ENCODE peak calls at places on chromosomes 5 and 9, in eight cellular contexts. W is AG10803; Z is CD4-positive, alpha-beta T cell; F is nephron progenitor cell; E is OCI-LY7; B is activated CD8-positive, alpha-beta T cell treated with anti-CD3 and anti-CD28 coated beads for 36 hours; Y is IMR-90; O is astrocyte of the spinal cord. C is an unnamed sample.
A peak's percentile ranks its signal among the peaks of the same experiment; 100 is the strongest.

GRCh38 chr5:168433982-168434381 is 52.3 kb upstream of the RARS1 start:
- DNase-seq in Z (no peak), O (no peak), B (no peak), W (no peak), F (peak; percentile 6), Y (no peak), E (no peak), C (no peak)

GRCh38 chr5:96320797-96321196 is 112.3 kb downstream of the PCSK1 start:
- DNase-seq in W (no peak), Z (no peak), F (no peak), O (no peak), E (no peak), Y (peak; percentile 61), B (no peak), C (peak; percentile 35)

GRCh38 chr5:28344803-28345433 is 1306.5 kb upstream of the CDH9 start:
- DNase-seq in E (peak; percentile 35), Y (no peak), W (no peak), O (peak; percentile 55), B (no peak), Z (no peak), F (peak; percentile 9), C (no peak)

GRCh38 chr9:19372576-19372975 is 7.5 kb downstream of the RPS6 start:
- DNase-seq in B (no peak), W (no peak), E (no peak), O (no peak), Z (no peak), Y (no peak), F (no peak), C (no peak)

GRCh38 chr9:113602126-113603119 is 138.9 kb downstream of the RGS3 start:
- DNase-seq in E (peak; percentile 88), W (peak; percentile 80), B (peak; percentile 95), Z (no peak), Y (peak; percentile 88), O (peak; percentile 91), F (peak; percentile 56), C (peak; percentile 74)

GRCh38 chr9:78575791-78576190 is 278.9 kb downstream of the PSAT1 start:
- DNase-seq in E (no peak), Z (no peak), Y (no peak), B (no peak), W (no peak), O (no peak), F (no peak), C (no peak)

GRCh38 chr9:116278326-116278725 is 124.7 kb downstream of the PAPPA start:
- DNase-seq in W (no peak), B (no peak), E (no peak), Z (no peak), O (peak; percentile 28), F (no peak), Y (no peak), C (no peak)

GRCh38 chr9:123724211-123724831 is 205.6 kb downstream of the DENND1A start:
- DNase-seq in O (peak; percentile 50), W (peak; percentile 69), F (no peak), Z (no peak), Y (peak; percentile 57), E (no peak), B (no peak), C (peak; percentile 45)

GRCh38 chr9:135087489-135087791 is at the start of gene OLFM1:
- DNase-seq in Y (peak; percentile 46), Z (no peak), O (peak; percentile 16), B (peak; percentile 59), F (peak; percentile 87), E (no peak), W (peak; percentile 63), C (peak; percentile 24)
- TF ChIP-seq CTCF in Y (peak; percentile 60), Z (no peak), O (peak; percentile 60), B (peak; percentile 28), F (peak; percentile 60), E (no peak), W (peak; percentile 62), C (peak; percentile 71)

DNA sequence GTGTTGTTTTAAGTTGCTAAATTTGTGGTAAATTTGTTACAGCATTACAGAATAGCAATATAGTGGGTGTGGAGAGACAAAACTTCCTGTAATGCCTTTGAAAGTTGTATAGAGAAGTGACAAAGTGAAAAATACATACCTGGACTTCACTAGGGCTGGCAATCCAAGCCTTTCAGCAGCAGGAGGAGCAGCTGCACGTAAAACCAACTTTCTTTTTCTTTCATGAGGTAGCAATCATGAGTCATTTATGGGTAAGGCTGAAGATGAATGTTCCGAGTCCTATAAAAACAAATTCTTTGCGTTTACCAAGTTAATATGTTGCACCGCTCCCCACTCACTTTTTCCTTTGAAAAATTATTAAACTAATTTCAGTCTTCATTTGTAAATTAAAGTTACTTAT is 1138.2 kb downstream of the TAF11L14 start:
- DNase-seq in B (peak; percentile 15), F (no peak), O (peak; percentile 56), E (no peak), Z (no peak), W (no peak), Y (no peak), C (no peak)
- TF ChIP-seq CTCF in B (no peak), F (no peak), O (peak; percentile 67), E (peak; percentile 19), Z (no peak), W (no peak), Y (no peak), C (no peak)

GRCh38 chr5:181133610-181134231 is 2.8 kb upstream of the OR2V1 start:
- DNase-seq in B (no peak), Z (no peak), F (no peak), E (no peak), O (peak; percentile 31), W (peak; percentile 70), Y (peak; percentile 51), C (peak; percentile 84)

GRCh38 chr5:181133083-181133482 is 2.1 kb upstream of the OR2V1 start:
- DNase-seq in B (no peak), E (no peak), W (no peak), F (no peak), Z (no peak), Y (no peak), O (no peak), C (no peak)

GRCh38 chr5:181129601-181130000 is 1.4 kb downstream of the OR2V1 start:
- DNase-seq in Y (no peak), B (no peak), E (no peak), O (no peak), Z (no peak), F (no peak), W (no peak), C (no peak)

GRCh38 chr5:181130832-181131496 is at the start of gene OR2V1:
- DNase-seq in F (no peak), B (no peak), W (no peak), Z (no peak), Y (no peak), O (no peak), E (no peak), C (no peak)

GRCh38 chr5:181131514-181131913 is 545 bp upstream of the OR2V1 start:
- DNase-seq in O (no peak), W (no peak), E (no peak), Z (no peak), B (no peak), Y (no peak), F (no peak), C (no peak)
- TF ChIP-seq CTCF in O (no peak), W (no peak), E (no peak), Z (no peak), B (no peak), Y (no peak), F (no peak), C (no peak)

GRCh38 chr5:178519804-178520203 is 70.4 kb downstream of the COL23A1 start:
- DNase-seq in W (no peak), Y (no peak), B (no peak), O (no peak), Z (no peak), E (no peak), F (no peak), C (no peak)

GRCh38 chr5:178524093-178524882 is 65.9 kb downstream of the COL23A1 start:
- DNase-seq in Y (no peak), O (no peak), B (no peak), W (no peak), Z (no peak), E (no peak), F (no peak), C (no peak)

GRCh38 chr5:178519155-178519554 is 71.0 kb downstream of the COL23A1 start:
- DNase-seq in B (no peak), Z (no peak), F (no peak), W (no peak), Y (no peak), O (no peak), E (no peak), C (no peak)

GRCh38 chr5:178520851-178521250 is 69.3 kb downstream of the COL23A1 start:
- DNase-seq in Z (no peak), Y (no peak), W (no peak), F (no peak), O (no peak), B (no peak), E (no peak), C (no peak)

GRCh38 chr5:178522361-178522760 is 67.8 kb downstream of the COL23A1 start:
- DNase-seq in F (no peak), Z (no peak), Y (no peak), O (no peak), E (no peak), B (no peak), W (no peak), C (no peak)
- TF ChIP-seq CTCF in F (no peak), Z (no peak), Y (no peak), O (no peak), E (no peak), B (no peak), W (no peak), C (no peak)

GRCh38 chr5:152349683-152350526 is 55.2 kb downstream of the NMUR2 start:
- DNase-seq in E (peak; percentile 37), Z (peak; percentile 2), B (peak; percentile 49), W (peak; percentile 3), Y (peak; percentile 14), O (peak; percentile 12), F (peak; percentile 51), C (no peak)
- TF ChIP-seq CTCF in E (peak; percentile 90), Z (peak; percentile 43), B (peak; percentile 74), W (peak; percentile 51), Y (peak; percentile 52), O (peak; percentile 76), F (peak; percentile 89), C (peak; percentile 61)

DNA sequence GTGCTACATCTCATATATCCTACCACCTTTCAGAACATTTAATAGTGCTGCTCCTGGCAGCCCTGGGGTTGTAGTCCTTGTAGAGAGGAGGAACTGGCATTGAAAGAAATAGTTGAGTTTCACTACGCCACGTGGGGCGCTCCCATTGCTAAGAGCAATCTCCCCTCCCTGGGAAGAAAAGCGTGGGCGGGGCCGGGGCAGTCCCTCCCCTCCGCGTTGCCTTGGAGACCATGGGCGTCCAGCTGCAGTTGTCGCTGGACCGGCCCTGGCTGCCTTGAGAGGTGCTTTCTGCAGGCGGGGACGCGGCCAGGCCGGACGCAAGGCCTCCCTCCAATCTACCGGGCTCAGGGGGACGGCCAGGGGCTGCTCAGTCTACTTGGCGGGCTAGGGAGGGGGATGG is 368 bp upstream of the CCDC180 start:
- DNase-seq in Z (no peak), O (peak; percentile 79), W (peak; percentile 30), Y (peak; percentile 57), B (peak; percentile 49), F (peak; percentile 85), E (no peak), C (peak; percentile 44)
- TF ChIP-seq CTCF in Z (no peak), O (peak; percentile 34), W (no peak), Y (no peak), B (no peak), F (peak; percentile 7), E (no peak), C (no peak)

C was measured in HFFc6.